ENCODE peak calls at places on chromosomes 7 and 10, in four cellular contexts. V, Y, B and M are unnamed samples.

GRCh38 chr10:526651-527312 is 162.7 kb downstream of the DIP2C start:
- DNase-seq in V (no peak), Y (no peak), B (no peak), M (peak)

GRCh38 chr10:13074562-13075451 is 25.2 kb upstream of the OPTN start:
- DNase-seq in V (peak), Y (peak), B (peak), M (peak)

GRCh38 chr7:100419660-100420226 is 8.8 kb downstream of the ZCWPW1 start:
- DNase-seq in V (no peak), Y (no peak), B (peak), M (no peak)

GRCh38 chr10:70809011-70809611 is 6.6 kb upstream of the SGPL1 start:
- DNase-seq in V (no peak), Y (no peak), B (peak), M (no peak)

GRCh38 chr7:602341-603141 is 82.9 kb upstream of the PDGFA start:
- DNase-seq in V (peak), Y (no peak), B (no peak), M (no peak)

GRCh38 chr7:37920619-37921339 is at the start of gene EPDR1:
- DNase-seq in V (peak), Y (peak), B (no peak), M (no peak)

GRCh38 chr7:29375641-29376562 is 181.3 kb downstream of the CHN2 start:
- DNase-seq in V (no peak), Y (peak), B (peak), M (no peak)

GRCh38 chr7:94696981-94697670 is 41.2 kb upstream of the SGCE start:
- DNase-seq in V (peak), Y (peak), B (peak), M (peak)

GRCh38 chr10:58220769-58221448 is 46.8 kb downstream of the IPMK start:
- DNase-seq in V (no peak), Y (no peak), B (peak), M (no peak)

GRCh38 chr10:78137147-78137546 is 103.5 kb downstream of the RPS24 start:
- DNase-seq in V (no peak), Y (no peak), B (no peak), M (no peak)

GRCh38 chr10:78435484-78436222 is 402.0 kb downstream of the RPS24 start:
- DNase-seq in V (no peak), Y (no peak), B (no peak), M (no peak)